ENCODE peak calls at places on chromosomes 11 and 22, in four cellular contexts. R is keratinocyte, Z is tibial nerve, F is tibial artery. X is an unnamed sample.

GRCh38 chr11:15208570-15209222 is 94.0 kb downstream of the INSC start:
- DNase-seq in R (peak; percentile 21), Z (peak; percentile 40), F (peak; percentile 74), X (peak; percentile 47)

GRCh38 chr22:19723990-19724827 is 870 bp downstream of the GP1BB start:
- DNase-seq in Z (no peak), R (no peak), F (no peak), X (no peak)

GRCh38 chr11:61742391-61742790 is 10.0 kb upstream of the MYRF start:
- DNase-seq in R (no peak), Z (no peak), F (no peak), X (no peak)

GRCh38 chr11:86182976-86183584 is 61.5 kb upstream of the EED start:
- DNase-seq in F (no peak), Z (no peak), R (peak; percentile 91), X (peak; percentile 20)

GRCh38 chr22:38298312-38299000 is 18.8 kb downstream of the CSNK1E start:
- DNase-seq in F (no peak), Z (no peak), R (peak; percentile 98), X (no peak)

GRCh38 chr11:125170001-125170405 is 5.5 kb downstream of the PKNOX2 start:
- DNase-seq in Z (no peak), F (no peak), R (no peak), X (no peak)

GRCh38 chr11:33542921-33543320 is 157.7 kb downstream of the C11orf91 start:
- DNase-seq in F (no peak), R (no peak), Z (peak; percentile 21), X (no peak)

GRCh38 chr22:49146511-49146910 is 681.2 kb downstream of the BRD1 start:
- DNase-seq in R (no peak), F (no peak), Z (no peak), X (no peak)

GRCh38 chr11:66981976-66982578 is 7.0 kb downstream of the C11orf86 start:
- DNase-seq in Z (peak; percentile 83), R (no peak), F (peak; percentile 89), X (no peak)

GRCh38 chr11:133892126-133892525 is 46.8 kb upstream of the SPATA19 start:
- DNase-seq in F (no peak), R (no peak), Z (no peak), X (no peak)

GRCh38 chr11:107750313-107750712 is 38.5 kb upstream of the SLN start:
- DNase-seq in F (no peak), Z (no peak), R (no peak), X (no peak)

GRCh38 chr11:70495351-70496310 is 97.3 kb downstream of the CTTN start:
- DNase-seq in F (peak; percentile 47), R (no peak), Z (no peak), X (no peak)

GRCh38 chr11:62905286-62905685 is 15.9 kb downstream of the CHRM1 start:
- DNase-seq in F (no peak), Z (no peak), R (no peak), X (no peak)

GRCh38 chr11:18853086-18853720 is 61.6 kb upstream of the PTPN5 start:
- DNase-seq in F (no peak), R (peak; percentile 7), Z (no peak), X (no peak)

GRCh38 chr11:19240420-19241259 is at the start of gene E2F8:
- DNase-seq in F (peak; percentile 91), R (no peak), Z (peak; percentile 58), X (peak; percentile 67)

GRCh38 chr22:40684728-40685127 is 5.4 kb downstream of the MCHR1 start:
- DNase-seq in Z (no peak), R (no peak), F (no peak), X (no peak)

GRCh38 chr11:110497204-110497987 is 67.6 kb downstream of the FDX1 start:
- DNase-seq in Z (no peak), R (no peak), F (no peak), X (no peak)

GRCh38 chr22:34814260-34814659 is 251.7 kb upstream of the ISX start:
- DNase-seq in R (no peak), F (no peak), Z (no peak), X (no peak)

GRCh38 chr11:108880510-108880909 is 215.6 kb downstream of the DDX10 start:
- DNase-seq in Z (no peak), R (no peak), F (no peak), X (no peak)

GRCh38 chr11:132632641-132633124 is 899.6 kb downstream of the OPCML start:
- DNase-seq in R (peak; percentile 62), Z (no peak), F (no peak), X (no peak)

GRCh38 chr11:1834132-1834610 is 619 bp upstream of the SYT8 start:
- DNase-seq in Z (no peak), R (peak; percentile 95), F (no peak), X (no peak)

GRCh38 chr22:20563464-20563906 is 56.1 kb downstream of the MED15 start:
- DNase-seq in F (no peak), R (no peak), Z (no peak), X (no peak)

GRCh38 chr22:38416621-38417251 is 38.3 kb downstream of the KCNJ4 start:
- DNase-seq in F (peak; percentile 55), R (no peak), Z (no peak), X (no peak)

GRCh38 chr11:79437981-79438630 is 2.7 kb downstream of the TENM4 start:
- DNase-seq in F (peak; percentile 73), Z (no peak), R (no peak), X (no peak)

GRCh38 chr11:74147199-74147929 is 23.4 kb downstream of the C2CD3 start:
- DNase-seq in F (no peak), R (no peak), Z (no peak), X (no peak)

GRCh38 chr22:20727118-20728015 is 46.5 kb upstream of the SERPIND1 start:
- DNase-seq in Z (no peak), R (no peak), F (no peak), X (no peak)

GRCh38 chr22:35984183-35984710 is 44.4 kb downstream of the RBFOX2 start:
- DNase-seq in Z (no peak), R (no peak), F (no peak), X (no peak)

GRCh38 chr22:23305922-23306374 is 125.6 kb downstream of the BCR start:
- DNase-seq in Z (peak; percentile 64), R (no peak), F (peak; percentile 95), X (no peak)

DNA sequence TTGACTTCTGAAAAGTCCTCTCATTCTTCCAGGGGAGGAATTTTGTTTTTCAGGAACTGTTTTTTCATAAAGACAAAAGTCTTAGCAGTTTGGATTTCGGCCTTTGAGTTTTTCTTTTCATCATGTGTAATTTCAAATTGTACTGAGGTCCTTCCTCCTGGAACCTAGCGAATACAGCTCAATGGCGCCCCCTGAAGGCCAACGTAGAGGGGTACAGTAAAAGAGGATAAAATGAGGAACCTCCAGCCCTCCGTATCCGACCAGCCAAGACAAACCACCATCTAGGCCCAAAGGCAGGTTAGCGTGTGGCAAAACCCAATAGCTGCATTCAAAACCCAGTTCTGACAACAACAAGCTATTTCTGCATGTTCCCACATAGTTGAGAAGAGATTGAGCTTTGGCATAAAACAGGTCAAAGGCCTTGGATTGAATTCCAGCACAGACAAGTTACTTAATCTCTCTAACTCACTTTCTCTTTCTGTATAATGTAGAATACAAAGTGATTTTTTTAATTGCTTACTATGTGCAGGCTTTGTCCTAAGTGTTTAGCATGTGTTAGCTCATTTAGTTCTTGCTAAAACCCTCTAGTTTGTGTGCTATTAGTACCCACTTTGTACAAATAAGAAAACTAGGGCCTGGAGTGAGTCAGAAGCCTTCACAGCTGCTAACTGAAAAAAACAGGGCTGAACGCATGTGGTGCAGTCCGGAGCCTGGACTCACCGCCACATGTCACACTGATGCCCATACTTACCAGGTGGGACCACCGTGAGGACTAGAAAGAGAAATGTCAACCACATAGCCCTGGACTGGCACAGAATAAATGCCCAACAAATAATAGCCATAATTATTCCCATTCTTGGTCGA is 43.2 kb upstream of the ETS1 start:
- DNase-seq in Z (peak; percentile 78), F (peak; percentile 91), R (peak; percentile 13), X (peak; percentile 84)
- H3K4me1 ChIP-seq in Z (no peaks in the 10 kb centered on the region), F (peaks cover 7% of the 10 kb centered on the region), R (no peaks in the 10 kb centered on the region), X (peaks cover 42% of the 10 kb centered on the region)

DNA sequence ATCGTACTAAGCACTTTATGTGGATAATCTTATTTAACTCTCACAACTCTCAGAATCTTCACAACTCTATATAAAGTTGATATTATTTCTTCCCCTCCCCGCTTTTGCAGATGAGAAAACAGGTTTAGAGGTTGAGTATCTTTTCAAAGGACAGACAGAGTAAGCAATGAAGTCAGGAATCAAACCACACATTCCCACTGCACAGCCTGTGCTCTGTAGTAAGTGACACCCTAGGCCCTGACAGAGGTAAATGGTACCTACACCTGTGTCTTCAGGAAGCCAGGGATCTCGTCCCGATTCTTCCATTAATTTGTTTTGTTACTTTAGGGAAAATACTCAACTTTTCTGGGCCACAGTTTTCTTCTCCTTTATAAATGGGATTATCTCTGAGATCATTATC is 172.5 kb upstream of the MTMR2 start:
- DNase-seq in F (no peak), R (no peak), Z (no peak), X (no peak)
- H3K4me1 ChIP-seq in F (peaks cover 58% of the 10 kb centered on the region), R (peaks cover 46% of the 10 kb centered on the region), Z (peaks cover 5% of the 10 kb centered on the region), X (no peaks in the 10 kb centered on the region)

DNA sequence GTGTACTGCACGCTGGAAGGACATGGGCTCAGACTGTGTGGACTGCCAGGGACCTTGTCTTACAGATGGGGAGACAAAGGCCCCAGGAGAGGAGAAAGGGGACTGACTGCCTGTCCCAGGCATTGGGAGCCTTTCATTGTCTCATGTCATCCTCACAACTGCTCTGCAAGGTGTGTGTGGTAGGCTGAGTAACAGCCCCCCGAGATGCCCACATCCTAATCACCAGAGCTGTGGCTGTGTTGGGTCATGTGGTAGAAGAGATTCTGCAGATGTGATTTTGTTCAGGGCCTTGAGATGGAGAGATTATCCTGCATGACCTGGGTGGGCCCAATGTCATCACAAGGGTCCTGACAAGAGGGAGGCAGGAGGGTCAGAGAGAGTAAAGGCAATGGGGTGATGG is 39.1 kb downstream of the ARRB1 start:
- DNase-seq in R (no peak), F (no peak), Z (no peak), X (no peak)
- H3K4me1 ChIP-seq in R (no peaks in the 10 kb centered on the region), F (peaks cover 24% of the 10 kb centered on the region), Z (no peaks in the 10 kb centered on the region), X (no peaks in the 10 kb centered on the region)

GRCh38 chr22:17915188-17915587 is 109.2 kb downstream of the MICAL3 start:
- DNase-seq in F (no peak), R (no peak), Z (no peak), X (no peak)

GRCh38 chr22:17917490-17917983 is 106.8 kb downstream of the MICAL3 start:
- DNase-seq in Z (no peak), R (no peak), F (no peak), X (no peak)

GRCh38 chr22:17914474-17914873 is 109.9 kb downstream of the MICAL3 start:
- DNase-seq in F (no peak), Z (no peak), R (no peak), X (no peak)

GRCh38 chr22:17916226-17916889 is 108.0 kb downstream of the MICAL3 start:
- DNase-seq in Z (no peak), F (no peak), R (no peak), X (no peak)

DNA sequence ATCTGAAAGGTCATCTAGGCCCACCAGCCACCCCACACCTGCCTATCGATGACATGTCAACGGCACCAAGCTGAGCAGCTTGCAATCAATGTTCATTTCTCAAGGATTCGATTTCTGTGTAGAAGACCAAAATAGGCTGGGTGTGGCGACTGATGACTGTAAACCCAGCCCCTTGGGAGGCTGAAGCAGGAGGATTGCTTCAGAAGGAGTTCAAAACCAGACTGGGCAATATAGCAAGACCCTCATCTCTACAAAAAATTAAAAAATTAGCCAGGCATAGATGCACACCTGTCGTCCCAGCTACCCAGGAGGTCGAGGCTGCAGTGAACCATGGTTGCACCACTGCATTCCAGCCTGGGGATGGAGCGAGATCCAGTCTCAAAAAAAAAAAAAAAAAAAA is 108.7 kb downstream of the MICAL3 start:
- DNase-seq in F (no peak), Z (no peak), R (no peak), X (no peak)
- H3K4me1 ChIP-seq in F (peaks cover 51% of the 10 kb centered on the region), Z (no peaks in the 10 kb centered on the region), R (peaks cover 45% of the 10 kb centered on the region), X (peaks cover 4% of the 10 kb centered on the region)